ENCODE peak calls at places on chromosomes 3 and 15, in seven cellular contexts. R is heart left ventricle; Y is stomach; D is heart right ventricle; M is CD8-positive, alpha-beta T cell; H is left ventricle myocardium inferior; B is IMR-90. Z is an unnamed sample.

GRCh38 chr3:141368062-141368924 is at the start of gene ZBTB38:
- DNase-seq in R (peak; percentile 91), Y (peak; percentile 93), B (peak; percentile 97), M (no peak), D (peak; percentile 91), H (peak; percentile 88), Z (peak; percentile 90)

GRCh38 chr3:133589503-133589902 is 16.0 kb downstream of the CDV3 start:
- DNase-seq in H (no peak), B (no peak), M (no peak), Y (no peak), D (no peak), R (no peak), Z (no peak)

GRCh38 chr15:84911879-84912660 is 27.6 kb downstream of the SLC28A1 start:
- DNase-seq in B (peak; percentile 99), Y (peak; percentile 83), H (peak; percentile 90), D (peak; percentile 94), M (no peak), R (peak; percentile 93), Z (peak; percentile 54)

GRCh38 chr3:13575459-13576061 is 26.6 kb downstream of the FBLN2 start:
- DNase-seq in M (no peak), Y (no peak), R (peak; percentile 47), D (no peak), H (peak; percentile 46), B (no peak), Z (peak; percentile 45)

GRCh38 chr15:22956257-22956979 is 23.8 kb downstream of the CYFIP1 start:
- DNase-seq in Y (no peak), B (no peak), R (peak; percentile 66), H (no peak), D (peak; percentile 68), M (no peak), Z (no peak)

GRCh38 chr3:177519588-177519987 is 322.3 kb upstream of the TBL1XR1 start:
- DNase-seq in H (no peak), R (no peak), B (no peak), M (no peak), Y (no peak), D (no peak), Z (no peak)

GRCh38 chr3:174533286-174533685 is 325.8 kb upstream of the NAALADL2 start:
- DNase-seq in D (no peak), B (peak; percentile 76), H (no peak), Y (no peak), R (no peak), M (no peak), Z (no peak)

GRCh38 chr3:71316378-71316777 is 267.1 kb downstream of the FOXP1 start:
- DNase-seq in Y (no peak), R (no peak), B (no peak), H (no peak), D (no peak), M (no peak), Z (no peak)

GRCh38 chr3:150242220-150242938 is 165.7 kb upstream of the TSC22D2 start:
- DNase-seq in Y (no peak), H (no peak), M (no peak), D (no peak), B (peak; percentile 88), R (no peak), Z (no peak)

GRCh38 chr3:111299070-111299672 is 227.6 kb downstream of the NECTIN3 start:
- DNase-seq in H (no peak), Y (no peak), R (no peak), M (no peak), B (peak; percentile 52), D (no peak), Z (no peak)

GRCh38 chr15:63056843-63057242 is 14.3 kb downstream of the TPM1 start:
- DNase-seq in D (no peak), B (peak; percentile 85), M (no peak), Y (peak; percentile 50), R (peak; percentile 57), H (peak; percentile 68), Z (no peak)

GRCh38 chr3:38003817-38004414 is 13.3 kb downstream of the VILL start:
- DNase-seq in D (no peak), R (no peak), H (peak; percentile 61), M (no peak), B (no peak), Y (no peak), Z (peak; percentile 76)

GRCh38 chr3:146274833-146275232 is 23.9 kb upstream of the PLSCR4 start:
- DNase-seq in H (no peak), D (no peak), B (peak; percentile 98), R (no peak), Y (no peak), M (no peak), Z (no peak)

GRCh38 chr3:45541326-45542321 is 52.9 kb upstream of the LIMD1 start:
- DNase-seq in D (no peak), B (no peak), H (no peak), M (no peak), R (no peak), Y (no peak), Z (no peak)

GRCh38 chr3:17227472-17227871 is 342.7 kb downstream of the PLCL2 start:
- DNase-seq in M (no peak), R (no peak), D (no peak), Y (no peak), B (no peak), H (no peak), Z (no peak)
- H3K4me1 ChIP-seq in M (no peaks in the 10 kb centered on the region), R (no peaks in the 10 kb centered on the region), D (no peaks in the 10 kb centered on the region), Y (peaks cover 6% of the 10 kb centered on the region), B (no peaks in the 10 kb centered on the region), H (no peaks in the 10 kb centered on the region), Z (no peaks in the 10 kb centered on the region)

GRCh38 chr15:89775815-89776214 is 317 bp upstream of the MESP2 start:
- DNase-seq in M (no peak), Y (no peak), B (no peak), D (no peak), H (no peak), R (no peak), Z (no peak)
- TF ChIP-seq CTCF in M (no peak), Y (no peak), B (no peak), D (no peak), H (no peak), R (no peak), Z (no peak)

GRCh38 chr15:74490339-74490689 is 29.4 kb upstream of the UBL7 start:
- DNase-seq in B (no peak), D (no peak), M (no peak), Y (no peak), H (no peak), R (no peak), Z (no peak)

GRCh38 chr15:74489518-74490338 is 28.8 kb upstream of the UBL7 start:
- DNase-seq in D (peak; percentile 32), M (peak; percentile 58), Y (peak; percentile 46), H (peak; percentile 42), R (peak; percentile 18), B (peak; percentile 49), Z (peak; percentile 44)
- H3K4me3 ChIP-seq in D (no peak overlapping the region), M (peak overlapping the region; percentile 14), Y (no peak overlapping the region), H (no peak overlapping the region), R (no peak overlapping the region), B (no peak overlapping the region), Z (no peak overlapping the region)

GRCh38 chr3:16378920-16379319 is 113.9 kb downstream of the OXNAD1 start:
- DNase-seq in H (no peak), Y (no peak), R (no peak), B (peak; percentile 96), D (no peak), M (no peak), Z (no peak)
- H3K4me1 ChIP-seq in H (peaks cover 64% of the 10 kb centered on the region), Y (peaks cover 3% of the 10 kb centered on the region), R (peaks cover 26% of the 10 kb centered on the region), B (peaks cover 17% of the 10 kb centered on the region), D (peaks cover 47% of the 10 kb centered on the region), M (peaks cover 62% of the 10 kb centered on the region), Z (no peaks in the 10 kb centered on the region)

DNA sequence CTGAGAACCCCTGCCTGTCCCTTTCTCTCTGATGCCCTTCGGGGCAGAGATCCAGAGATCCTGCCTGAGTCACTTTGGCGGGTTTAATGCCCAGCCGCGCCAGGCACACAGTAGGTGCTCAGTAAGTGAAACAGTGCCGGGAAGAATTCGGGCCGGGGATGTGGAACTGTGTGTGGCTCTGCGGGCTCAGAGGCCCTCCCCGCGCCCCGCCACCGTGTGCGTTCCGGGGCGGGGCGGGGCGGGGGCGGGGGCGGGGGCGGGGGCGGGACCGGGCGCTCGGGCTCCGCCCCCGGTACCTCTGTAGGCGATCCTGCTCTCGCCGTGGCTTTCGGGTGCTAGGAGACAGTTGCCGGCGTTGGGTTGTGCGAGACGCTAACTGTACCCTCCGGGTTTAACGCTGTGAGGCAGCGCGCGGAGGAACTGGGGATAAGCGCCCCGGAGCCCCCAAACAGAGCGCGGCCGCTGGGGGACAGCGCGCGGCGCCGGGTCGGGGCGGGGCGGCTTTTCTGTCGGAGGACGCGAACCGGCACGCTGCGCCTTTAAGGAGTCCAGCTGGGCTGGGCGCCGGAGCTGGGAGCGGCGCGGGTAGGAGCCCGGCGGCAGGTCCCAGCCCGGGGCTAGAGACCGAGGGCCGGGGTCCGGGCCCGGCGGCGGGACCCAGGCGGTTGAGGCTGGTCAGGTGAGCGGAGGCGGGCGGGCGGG is at the start of gene ABHD6:
- DNase-seq in Y (peak; percentile 79), H (peak; percentile 77), B (peak; percentile 58), M (peak; percentile 73), D (peak; percentile 74), R (peak; percentile 78), Z (peak; percentile 83)
- TF ChIP-seq CTCF in Y (no peak), H (peak; percentile 35), B (peak; percentile 51), M (no peak), D (no peak), R (peak; percentile 18), Z (no peak)

GRCh38 chr3:184335291-184335660 is 2.1 kb upstream of the FAM131A start:
- DNase-seq in R (no peak), Y (no peak), M (no peak), B (no peak), H (no peak), D (no peak), Z (peak; percentile 29)
- H3K4me3 ChIP-seq in R (peak overlapping the region; percentile 71), Y (peak overlapping the region; percentile 88), M (peak overlapping the region; percentile 63), B (peak overlapping the region; percentile 91), H (peak overlapping the region; percentile 88), D (peak overlapping the region; percentile 91), Z (no peak overlapping the region)

GRCh38 chr3:116005404-116005803 is 382.1 kb downstream of the GAP43 start:
- DNase-seq in D (peak; percentile 5), B (peak; percentile 98), R (no peak), H (peak; percentile 12), M (no peak), Y (no peak), Z (peak; percentile 42)
- H3K4me1 ChIP-seq in D (peaks cover 8% of the 10 kb centered on the region), B (peaks cover 8% of the 10 kb centered on the region), R (no peaks in the 10 kb centered on the region), H (peaks cover 10% of the 10 kb centered on the region), M (no peaks in the 10 kb centered on the region), Y (no peaks in the 10 kb centered on the region), Z (no peaks in the 10 kb centered on the region)

GRCh38 chr3:73188707-73189106 is 127.2 kb downstream of the EBLN2 start:
- DNase-seq in H (no peak), B (no peak), M (no peak), D (no peak), Y (no peak), R (no peak), Z (no peak)

DNA sequence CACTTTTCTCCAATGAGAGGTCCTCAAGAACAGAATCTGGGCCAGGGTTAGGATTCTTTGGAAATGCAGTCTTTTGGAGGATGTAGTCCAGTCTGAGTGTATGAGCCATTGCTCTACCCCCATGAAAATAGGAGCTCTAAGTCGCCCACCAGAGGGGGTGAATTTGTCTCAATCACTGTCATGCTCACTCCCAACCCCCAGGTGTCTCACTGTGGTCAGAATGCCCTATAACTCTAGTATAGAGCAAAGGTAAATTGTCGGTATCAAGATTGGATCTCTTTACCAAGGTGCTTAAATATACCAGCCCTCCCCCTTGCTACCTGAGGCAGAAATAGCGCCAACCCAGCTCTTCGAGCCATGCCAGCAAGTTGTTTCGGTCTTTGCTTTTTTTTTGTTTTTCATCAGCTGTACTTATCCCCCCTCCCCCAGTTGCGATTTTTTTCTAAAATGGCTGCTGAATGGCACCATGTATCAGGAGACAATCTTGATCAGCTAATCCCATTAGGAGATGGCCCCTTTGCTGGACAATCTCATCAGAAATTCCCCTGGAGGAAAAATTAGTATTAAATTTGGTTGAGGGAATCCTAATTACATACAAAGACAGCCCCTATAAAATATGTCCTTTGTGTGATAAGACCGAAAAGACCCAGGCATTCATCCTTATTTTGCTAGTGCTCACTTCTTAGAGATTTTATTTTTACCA is 130.7 kb downstream of the EBLN2 start:
- DNase-seq in M (no peak), B (no peak), Y (no peak), R (no peak), D (no peak), H (no peak), Z (no peak)
- TF ChIP-seq CTCF in M (no peak), B (peak; percentile 7), Y (no peak), R (no peak), D (no peak), H (peak; percentile 30), Z (no peak)